ENCODE peak calls at places on chromosomes 4 and X, in four cellular contexts. F is memory B cell, C is left colon, G is choroid plexus epithelial cell. R is an unnamed sample.

GRCh38 chr4:127261476-127261875 is 371.3 kb upstream of the INTU start:
- DNase-seq in F (no peak), G (peak), C (no peak), R (no peak)

GRCh38 chrX:41086627-41086932 is 1.3 kb downstream of the USP9X start:
- DNase-seq in C (no peak), F (no peak), G (no peak), R (no peak)

GRCh38 chrX:133362538-133362937 is 52.8 kb downstream of the GPC4 start:
- DNase-seq in F (no peak), C (no peak), G (no peak), R (no peak)

GRCh38 chr4:106315476-106315967 is 487 bp downstream of the TBCK start:
- DNase-seq in C (no peak), F (peak), G (peak), R (peak)

GRCh38 chr4:118076958-118077766 is 42.9 kb downstream of the NDST3 start:
- DNase-seq in G (peak), C (peak), F (no peak), R (peak)

GRCh38 chr4:174404677-174405076 is 117.6 kb downstream of the HPGD start:
- DNase-seq in F (no peak), G (no peak), C (no peak), R (no peak)

GRCh38 chr4:54093609-54094240 is 6.2 kb upstream of the GSX2 start:
- DNase-seq in G (no peak), F (no peak), C (no peak), R (no peak)

GRCh38 chr4:147799986-147800555 is 68.2 kb downstream of the ARHGAP10 start:
- DNase-seq in C (no peak), F (no peak), G (peak), R (peak)

GRCh38 chrX:1072637-1073377 is 139.6 kb downstream of the CRLF2 start:
- DNase-seq in C (no peak), G (no peak), F (no peak), R (no peak)

GRCh38 chr4:154467886-154468285 is 23.7 kb downstream of the DCHS2 start:
- DNase-seq in C (no peak), F (no peak), G (no peak), R (peak)